ENCODE peak calls at places on chromosomes 12 and 14, in five cellular contexts. Q, D, K, A and X are unnamed samples.

GRCh38 chr12:11667159-11667558 is 17.7 kb downstream of the ETV6 start:
- ATAC-seq in Q (no peak), D (no peak), K (no peak), A (no peak), X (no peak)

GRCh38 chr12:122336015-122336946 is 70.0 kb upstream of the VPS33A start:
- ATAC-seq in Q (no peak), D (peak), K (peak), A (peak), X (no peak)

GRCh38 chr14:78788467-78789360 is 618.5 kb downstream of the NRXN3 start:
- ATAC-seq in Q (no peak), D (no peak), K (peak), A (no peak), X (no peak)

GRCh38 chr14:20732950-20733650 is 12.6 kb upstream of the EDDM3A start:
- ATAC-seq in Q (no peak), D (peak), K (no peak), A (no peak), X (no peak)

GRCh38 chr12:117114784-117115183 is 15.6 kb upstream of the TESC start:
- ATAC-seq in Q (no peak), D (no peak), K (no peak), A (no peak), X (no peak)

GRCh38 chr14:56199095-56199975 is 81.1 kb downstream of the PELI2 start:
- ATAC-seq in Q (no peak), D (peak), K (peak), A (no peak), X (no peak)

GRCh38 chr14:102392506-102392905 is 29.8 kb downstream of the TECPR2 start:
- ATAC-seq in Q (no peak), D (no peak), K (no peak), A (no peak), X (no peak)

GRCh38 chr12:56766535-56766934 is 3.4 kb downstream of the HSD17B6 start:
- ATAC-seq in Q (peak), D (peak), K (peak), A (no peak), X (peak)

GRCh38 chr14:69547701-69548348 is 26.8 kb downstream of the CCDC177 start:
- ATAC-seq in Q (no peak), D (peak), K (peak), A (peak), X (no peak)

GRCh38 chr12:1199700-1200099 is 208.7 kb downstream of the ERC1 start:
- ATAC-seq in Q (no peak), D (peak), K (no peak), A (no peak), X (no peak)

GRCh38 chr14:105635560-105635959 is 109.2 kb downstream of the TMEM121 start:
- ATAC-seq in Q (no peak), D (no peak), K (no peak), A (no peak), X (no peak)

GRCh38 chr12:101823039-101823438 is 7.7 kb downstream of the GNPTAB start:
- ATAC-seq in Q (no peak), D (no peak), K (no peak), A (no peak), X (no peak)

GRCh38 chr14:69288001-69288771 is 28.2 kb downstream of the GALNT16 start:
- ATAC-seq in Q (no peak), D (peak), K (peak), A (no peak), X (no peak)

GRCh38 chr12:50215033-50215432 is 47.9 kb upstream of the CERS5 start:
- ATAC-seq in Q (no peak), D (no peak), K (no peak), A (no peak), X (no peak)

GRCh38 chr12:21826549-21826940 is 52.0 kb upstream of the KCNJ8 start:
- ATAC-seq in Q (no peak), D (peak), K (no peak), A (no peak), X (no peak)

GRCh38 chr14:76597387-76597786 is 163.9 kb upstream of the VASH1 start:
- ATAC-seq in Q (no peak), D (no peak), K (no peak), A (no peak), X (no peak)

GRCh38 chr14:54346257-54346656 is 50.5 kb upstream of the CDKN3 start:
- ATAC-seq in Q (no peak), D (no peak), K (no peak), A (no peak), X (no peak)

GRCh38 chr14:88683119-88683518 is 109.6 kb downstream of the EML5 start:
- ATAC-seq in Q (no peak), D (no peak), K (no peak), A (no peak), X (no peak)

GRCh38 chr12:80692114-80692513 is 15.3 kb upstream of the MYF6 start:
- ATAC-seq in Q (no peak), D (peak), K (no peak), A (no peak), X (peak)

GRCh38 chr12:79690156-79690605 is 583 bp downstream of the PAWR start:
- ATAC-seq in Q (peak), D (peak), K (peak), A (peak), X (peak)

GRCh38 chr14:76081642-76082041 is 70.1 kb upstream of the GPATCH2L start:
- ATAC-seq in Q (peak), D (peak), K (no peak), A (no peak), X (peak)